ENCODE peak calls at places on chromosome 20, in four cellular contexts. O, D, I and J are unnamed samples.

GRCh38 chr20:9467995-9468394 is 46.4 kb upstream of the LAMP5 start:
- DNase-seq in D (no peak), O (no peak), I (no peak), J (no peak)

GRCh38 chr20:48165401-48165685 is 380.1 kb upstream of the SULF2 start:
- DNase-seq in I (no peak), D (no peak), O (no peak), J (no peak)

GRCh38 chr20:38325905-38326304 is 20.4 kb upstream of the LBP start:
- DNase-seq in D (no peak), O (no peak), I (no peak), J (no peak)

GRCh38 chr20:4325548-4326187 is 310.3 kb upstream of the RNF24 start:
- DNase-seq in O (no peak), D (no peak), I (no peak), J (no peak)

GRCh38 chr20:54098044-54098443 is 27.6 kb upstream of the BCAS1 start:
- DNase-seq in I (no peak), D (no peak), O (no peak), J (no peak)

GRCh38 chr20:24032412-24032898 is 43.9 kb upstream of the GGTLC1 start:
- DNase-seq in I (no peak), O (no peak), D (no peak), J (no peak)

GRCh38 chr20:25247666-25248500 is at the start of gene PYGB:
- DNase-seq in O (peak; percentile 40), D (peak; percentile 62), I (peak; percentile 84), J (peak; percentile 62)

GRCh38 chr20:1887321-1887720 is 7.9 kb upstream of the SIRPA start:
- DNase-seq in I (no peak), O (no peak), D (no peak), J (no peak)

GRCh38 chr20:62423326-62423706 is 4.0 kb downstream of the RBBP8NL start:
- DNase-seq in O (no peak), I (no peak), D (no peak), J (no peak)

GRCh38 chr20:45297786-45298497 is 8.7 kb upstream of the RBPJL start:
- DNase-seq in O (no peak), I (no peak), D (no peak), J (no peak)

GRCh38 chr20:19735446-19735845 is 22.6 kb upstream of the RIN2 start:
- DNase-seq in O (no peak), D (peak; percentile 77), I (peak; percentile 11), J (no peak)

GRCh38 chr20:63101781-63102719 is 95.3 kb upstream of the BHLHE23 start:
- DNase-seq in O (no peak), I (peak; percentile 7), D (peak; percentile 48), J (peak; percentile 46)